ENCODE peak calls at places on chromosomes 6 and 20, in six cellular contexts. R is NCI-H2171; H is mesendoderm; E is nephron progenitor cell; W is activated CD8-positive, alpha-beta memory T cell treated with anti-CD3 and anti-CD28 coated beads for 1 hour; X is iPS DF 19.7. J is an unnamed sample.

GRCh38 chr6:169254456-169255316 is 1.0 kb upstream of the THBS2 start:
- DNase-seq in X (no peak), E (no peak), W (no peak), R (no peak), H (no peak), J (no peak)

GRCh38 chr6:17413313-17413750 is 19.9 kb downstream of the CAP2 start:
- DNase-seq in E (no peak), X (no peak), R (no peak), H (no peak), W (no peak), J (no peak)

GRCh38 chr6:134686071-134686470 is 263.8 kb downstream of the ALDH8A1 start:
- DNase-seq in W (no peak), H (no peak), E (no peak), R (no peak), X (no peak), J (no peak)

GRCh38 chr6:84422380-84422968 is 195.0 kb upstream of the CEP162 start:
- DNase-seq in R (no peak), H (peak), W (no peak), E (peak), X (no peak), J (no peak)

GRCh38 chr6:167235421-167236238 is 55.5 kb upstream of the UNC93A start:
- DNase-seq in X (no peak), W (no peak), E (no peak), R (no peak), H (no peak), J (no peak)

GRCh38 chr6:25774120-25774730 is 19.7 kb downstream of the SLC17A4 start:
- DNase-seq in X (no peak), H (peak), R (peak), W (no peak), E (no peak), J (no peak)

GRCh38 chr6:30493643-30494250 is 4.4 kb downstream of the HLA-E start:
- DNase-seq in X (no peak), W (no peak), R (no peak), H (peak), E (peak), J (no peak)

GRCh38 chr6:118495639-118496296 is 52.3 kb upstream of the PLN start:
- DNase-seq in H (no peak), R (no peak), E (no peak), X (no peak), W (no peak), J (no peak)

GRCh38 chr20:62721511-62722197 is 13.0 kb downstream of the NTSR1 start:
- DNase-seq in R (no peak), H (no peak), X (no peak), E (no peak), W (no peak), J (no peak)

GRCh38 chr20:5845686-5846651 is 95.8 kb downstream of the SHLD1 start:
- DNase-seq in R (peak), E (no peak), H (peak), X (no peak), W (no peak), J (no peak)

GRCh38 chr20:63309261-63310071 is 16.5 kb downstream of the COL20A1 start:
- DNase-seq in W (no peak), H (peak), X (no peak), R (no peak), E (peak), J (no peak)

GRCh38 chr6:37717836-37718251 is 20.2 kb upstream of the MDGA1 start:
- DNase-seq in X (no peak), H (no peak), W (no peak), R (no peak), E (no peak), J (no peak)

GRCh38 chr6:52570291-52570700 is 6.6 kb downstream of the TRAM2 start:
- DNase-seq in R (no peak), X (no peak), H (no peak), E (no peak), W (no peak), J (no peak)

GRCh38 chr6:7314414-7314813 is 1.4 kb upstream of the SSR1 start:
- DNase-seq in E (no peak), X (no peak), W (no peak), H (no peak), R (no peak), J (no peak)

GRCh38 chr20:59783020-59784010 is 150.1 kb downstream of the SYCP2 start:
- DNase-seq in R (peak), W (no peak), E (peak), X (peak), H (peak), J (peak)

GRCh38 chr6:70811788-70812187 is 144.1 kb downstream of the SMAP1 start:
- DNase-seq in E (no peak), W (no peak), X (no peak), H (no peak), R (no peak), J (no peak)

GRCh38 chr6:111474771-111475170 is 8.2 kb downstream of the REV3L start:
- DNase-seq in H (no peak), R (no peak), W (no peak), E (no peak), X (no peak), J (no peak)

GRCh38 chr6:29451471-29452193 is 5.2 kb downstream of the OR11A1 start:
- DNase-seq in X (no peak), W (no peak), E (no peak), H (no peak), R (no peak), J (no peak)

GRCh38 chr6:108710046-108710445 is 138.2 kb upstream of the ARMC2 start:
- DNase-seq in W (no peak), X (no peak), E (no peak), R (no peak), H (no peak), J (no peak)

GRCh38 chr6:87431263-87431662 is 23.5 kb downstream of the CFAP206 start:
- DNase-seq in H (no peak), X (no peak), W (no peak), E (no peak), R (no peak), J (no peak)

GRCh38 chr20:55641497-55641896 is 363.8 kb downstream of the CBLN4 start:
- DNase-seq in H (no peak), R (no peak), X (no peak), E (no peak), W (no peak), J (no peak)

GRCh38 chr20:57596998-57597939 is 23.0 kb downstream of the ZBP1 start:
- DNase-seq in X (no peak), W (peak), H (peak), R (peak), E (peak), J (peak)

GRCh38 chr6:139597087-139597763 is 222.8 kb upstream of the CITED2 start:
- DNase-seq in W (no peak), H (no peak), E (no peak), R (no peak), X (no peak), J (no peak)

GRCh38 chr6:92479821-92480220 is 939.5 kb downstream of the EPHA7 start:
- DNase-seq in H (no peak), X (no peak), W (no peak), E (no peak), R (no peak), J (no peak)

GRCh38 chr6:125196613-125197012 is 43.0 kb downstream of the TPD52L1 start:
- DNase-seq in E (no peak), W (no peak), X (no peak), H (no peak), R (no peak), J (no peak)